ENCODE peak calls at places on chromosome 11, in seven cellular contexts. I, M, A, O, B, P and N are unnamed samples.

GRCh38 chr11:89487016-89487415 is 4.2 kb downstream of the NOX4 start:
- DNase-seq in A (no peak), B (no peak), I (no peak), P (no peak), M (no peak), O (no peak), N (no peak)

GRCh38 chr11:75199412-75199955 is 41.1 kb upstream of the TPBGL start:
- DNase-seq in A (no peak), P (no peak), I (no peak), O (no peak), M (no peak), B (no peak), N (no peak)

GRCh38 chr11:64490562-64491216 is 100.3 kb upstream of the SLC22A12 start:
- DNase-seq in P (no peak), O (no peak), A (no peak), I (no peak), B (no peak), M (no peak), N (no peak)

GRCh38 chr11:69583068-69583467 is 57.9 kb upstream of the CCND1 start:
- DNase-seq in P (no peak), O (no peak), B (no peak), M (no peak), I (no peak), A (no peak), N (no peak)

GRCh38 chr11:108210441-108210840 is 12.0 kb downstream of the NPAT start:
- DNase-seq in I (no peak), B (no peak), M (no peak), P (no peak), A (no peak), O (no peak), N (no peak)

GRCh38 chr11:116826751-116827431 is 2.8 kb upstream of the APOC3 start:
- DNase-seq in B (no peak), M (no peak), I (no peak), O (no peak), P (no peak), A (no peak), N (no peak)

GRCh38 chr11:44559207-44559943 is 6.1 kb upstream of the CD82 start:
- DNase-seq in O (no peak), A (no peak), I (no peak), B (no peak), P (no peak), M (no peak), N (no peak)

GRCh38 chr11:126607374-126607773 is 251.9 kb downstream of the ST3GAL4 start:
- DNase-seq in O (peak; percentile 25), I (peak; percentile 30), A (peak; percentile 25), M (peak; percentile 64), P (no peak), B (peak; percentile 31), N (peak; percentile 47)

GRCh38 chr11:33802414-33802950 is 28.2 kb upstream of the FBXO3 start:
- DNase-seq in A (peak; percentile 49), I (peak; percentile 61), M (peak; percentile 58), B (peak; percentile 85), O (peak; percentile 23), P (peak; percentile 6), N (no peak)

GRCh38 chr11:60838132-60838531 is 3.8 kb upstream of the CCDC86 start:
- DNase-seq in A (no peak), O (no peak), M (no peak), P (no peak), I (no peak), B (peak; percentile 10), N (no peak)

GRCh38 chr11:79290766-79291165 is 150.1 kb downstream of the TENM4 start:
- DNase-seq in P (no peak), M (no peak), A (no peak), I (no peak), B (no peak), O (no peak), N (no peak)

GRCh38 chr11:75261902-75262361 is 21.4 kb downstream of the TPBGL start:
- DNase-seq in O (no peak), B (no peak), M (no peak), I (no peak), P (no peak), A (peak; percentile 5), N (no peak)

GRCh38 chr11:1870721-1871466 is 18.0 kb downstream of the LSP1 start:
- DNase-seq in M (no peak), I (no peak), B (no peak), P (no peak), O (no peak), A (no peak), N (no peak)

GRCh38 chr11:72038491-72038890 is 39.8 kb downstream of the IL18BP start:
- DNase-seq in B (no peak), M (peak; percentile 55), O (peak; percentile 78), A (peak; percentile 61), I (no peak), P (no peak), N (peak; percentile 58)

GRCh38 chr11:12109591-12110196 is 696 bp upstream of the MICAL2 start:
- DNase-seq in I (no peak), P (no peak), O (no peak), A (no peak), M (no peak), B (no peak), N (no peak)

GRCh38 chr11:74570266-74571061 is 21.9 kb upstream of the POLD3 start:
- DNase-seq in M (peak; percentile 56), P (peak; percentile 24), I (peak; percentile 25), O (peak; percentile 47), B (peak; percentile 48), A (peak; percentile 66), N (no peak)

GRCh38 chr11:96486890-96487633 is 97.2 kb downstream of the JRKL start:
- DNase-seq in A (peak; percentile 59), B (no peak), I (no peak), O (peak; percentile 12), M (peak; percentile 49), P (no peak), N (no peak)

GRCh38 chr11:125348704-125349635 is 147.1 kb downstream of the FEZ1 start:
- DNase-seq in A (peak; percentile 39), B (no peak), M (peak; percentile 54), O (peak; percentile 32), P (no peak), I (peak; percentile 25), N (no peak)

GRCh38 chr11:125346565-125347260 is 149.4 kb downstream of the FEZ1 start:
- DNase-seq in A (no peak), O (no peak), M (no peak), P (no peak), I (no peak), B (no peak), N (no peak)

GRCh38 chr11:125347261-125347585 is 148.8 kb downstream of the FEZ1 start:
- DNase-seq in I (no peak), B (no peak), P (no peak), O (no peak), M (no peak), A (no peak), N (no peak)

GRCh38 chr11:125350206-125351044 is 145.6 kb downstream of the FEZ1 start:
- DNase-seq in P (no peak), A (no peak), B (no peak), M (no peak), I (no peak), O (no peak), N (no peak)

DNA sequence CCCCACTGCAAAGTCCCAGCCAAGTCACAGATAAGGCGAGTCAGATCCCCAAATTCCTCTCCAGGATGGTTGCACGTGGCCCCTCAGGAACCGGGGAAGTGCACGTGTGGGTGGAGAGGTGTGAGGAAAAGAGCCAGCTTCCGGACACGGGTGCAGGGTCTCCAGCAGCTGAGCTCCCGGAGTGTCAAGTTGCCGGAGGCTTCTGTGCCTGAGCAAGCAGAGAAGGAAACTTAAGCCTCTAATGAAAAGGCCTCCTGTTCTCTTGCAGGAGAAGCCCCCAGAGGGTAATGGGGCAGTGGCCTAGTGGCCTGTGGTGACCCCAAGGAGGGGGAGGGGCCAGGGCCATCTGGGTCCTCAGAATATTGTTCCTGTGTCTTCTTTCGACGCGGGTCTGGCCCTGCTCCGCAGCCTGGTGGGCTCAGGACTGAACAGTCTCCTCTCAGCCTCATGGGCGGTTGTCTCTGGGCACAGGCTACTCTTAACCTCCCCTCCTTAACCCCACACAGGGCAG is 147.9 kb downstream of the FEZ1 start:
- DNase-seq in O (no peak), P (no peak), B (no peak), M (no peak), A (no peak), I (no peak), N (no peak)
- TF ChIP-seq CTCF in O (no peak), P (no peak), B (no peak), M (no peak), A (no peak), I (no peak), N (no peak)

DNA sequence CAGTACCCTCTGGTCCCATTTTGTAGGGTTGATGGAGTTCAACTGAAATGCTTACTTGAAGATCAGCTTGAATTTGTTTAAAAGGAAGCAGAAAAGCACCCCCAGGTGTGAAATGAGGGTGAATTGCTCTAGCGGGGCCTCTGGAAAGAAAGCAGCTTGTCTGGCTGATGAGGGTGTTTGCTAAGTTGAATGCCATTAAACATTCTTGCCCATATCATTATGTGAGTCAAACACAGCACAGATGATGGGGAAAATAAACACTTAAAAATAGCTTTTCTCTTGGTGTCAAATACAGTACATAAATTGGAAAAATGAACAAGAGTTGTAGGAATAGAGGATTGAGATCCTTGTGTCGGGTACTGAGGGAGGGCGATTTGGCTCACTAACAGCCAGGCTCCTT is 280.2 kb downstream of the RAB38 start:
- DNase-seq in I (no peak), M (no peak), O (no peak), A (no peak), P (no peak), B (no peak), N (no peak)
- TF ChIP-seq POLR2AphosphoS5 in I (no peak), M (no peak), O (no peak), A (no peak), P (no peak), B (no peak), N (no peak)

DNA sequence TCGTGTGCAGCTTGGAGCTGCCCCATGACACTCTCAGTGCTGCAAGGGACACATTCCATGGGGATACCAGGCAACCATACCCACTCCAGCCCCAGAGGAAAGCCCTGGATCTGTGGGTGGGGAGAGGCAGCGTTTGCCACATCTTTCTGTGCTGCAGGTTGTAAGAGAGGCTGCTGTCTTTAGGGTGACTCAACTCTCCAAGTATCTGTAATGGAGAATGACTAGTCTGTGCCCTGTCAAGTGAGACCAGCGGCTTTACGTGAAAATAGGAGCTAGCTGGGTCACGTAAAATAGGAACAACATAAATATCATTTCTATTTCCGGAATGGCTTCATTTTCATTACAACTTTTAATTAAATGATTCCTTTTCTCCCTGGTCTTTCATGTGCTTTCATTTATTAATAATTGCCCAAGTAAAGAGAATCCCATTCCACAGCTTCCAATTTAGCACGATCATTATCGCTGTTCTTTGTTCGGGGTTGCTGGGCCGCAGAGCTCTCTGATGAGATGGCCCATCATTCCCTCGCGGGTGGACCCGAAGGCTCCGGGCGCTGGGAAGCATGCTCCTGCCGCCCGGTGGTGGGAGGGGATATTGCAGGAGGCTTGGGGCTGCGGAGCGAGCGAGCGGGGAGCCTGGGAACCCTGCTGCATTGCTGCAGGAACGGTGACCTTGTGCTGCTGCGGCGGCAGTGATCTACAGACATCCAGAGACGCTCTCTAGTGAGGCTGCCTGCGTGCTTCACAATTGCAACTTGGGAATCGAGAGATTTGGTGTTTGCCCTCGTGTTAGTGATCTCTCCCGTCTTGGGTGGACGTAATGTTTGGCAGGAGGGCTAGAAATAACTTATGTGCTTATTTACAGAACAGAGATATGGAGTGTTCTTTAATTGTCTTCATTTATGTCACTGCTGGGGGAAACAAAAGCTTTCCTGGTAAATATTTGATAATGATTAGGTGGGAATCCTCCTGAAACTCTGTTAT is 10.6 kb downstream of the SLC6A5 start:
- DNase-seq in B (peak; percentile 41), M (peak; percentile 81), A (peak; percentile 62), P (peak; percentile 40), I (peak; percentile 39), O (peak; percentile 37), N (peak; percentile 74)
- TF ChIP-seq CTCF in B (peak; percentile 71), M (no peak), A (peak; percentile 83), P (peak; percentile 80), I (peak; percentile 97), O (peak; percentile 83), N (peak; percentile 85)

GRCh38 chr11:77473801-77474508 is at the start of gene PAK1:
- DNase-seq in P (peak; percentile 73), O (peak; percentile 80), I (peak; percentile 88), B (peak; percentile 86), A (peak; percentile 96), M (peak; percentile 95), N (peak; percentile 88)
- TF ChIP-seq POLR2AphosphoS5 in P (no peak), O (peak; percentile 50), I (no peak), B (peak; percentile 37), A (peak; percentile 78), M (peak; percentile 31), N (peak; percentile 73)